ENCODE peak calls at places on chromosomes 7 and 10, in six cellular contexts. One of them, this sample, is unnamed.
A peak's percentile ranks its signal among the peaks of the same experiment; 100 is the strongest.

GRCh38 chr10:45515630-45516029 is 141.6 kb downstream of the ALOX5 start:
- DNase-seq in H9: no peak
- DNase-seq in trophoblast cell: no peak
- DNase-seq in IMR-90: no peak
- DNase-seq in neuronal stem cell: peak; percentile 9
- DNase-seq in H1: no peak
- DNase-seq in this sample: no peak

GRCh38 chr10:31586708-31587107 is 267.7 kb downstream of the ZEB1 start:
- DNase-seq in trophoblast cell: no peak
- DNase-seq in H9: no peak
- DNase-seq in neuronal stem cell: no peak
- DNase-seq in H1: no peak
- DNase-seq in IMR-90: no peak
- DNase-seq in this sample: no peak

GRCh38 chr7:7254908-7255307 is 72.6 kb downstream of the C1GALT1 start:
- DNase-seq in IMR-90: no peak
- DNase-seq in H9: no peak
- DNase-seq in H1: no peak
- DNase-seq in trophoblast cell: no peak
- DNase-seq in neuronal stem cell: no peak
- DNase-seq in this sample: no peak

GRCh38 chr7:34249192-34249591 is 343.9 kb downstream of the BMPER start:
- DNase-seq in trophoblast cell: no peak
- DNase-seq in H1: no peak
- DNase-seq in neuronal stem cell: no peak
- DNase-seq in IMR-90: no peak
- DNase-seq in H9: no peak
- DNase-seq in this sample: no peak

GRCh38 chr7:80054356-80054755 is 80.3 kb upstream of the GNAI1 start:
- DNase-seq in H1: no peak
- DNase-seq in H9: no peak
- DNase-seq in IMR-90: peak; percentile 92
- DNase-seq in trophoblast cell: no peak
- DNase-seq in neuronal stem cell: no peak
- DNase-seq in this sample: no peak

GRCh38 chr10:24465899-24466615 is 257.1 kb downstream of the KIAA1217 start:
- DNase-seq in H1: no peak
- DNase-seq in neuronal stem cell: no peak
- DNase-seq in IMR-90: peak; percentile 96
- DNase-seq in H9: no peak
- DNase-seq in trophoblast cell: peak; percentile 76
- DNase-seq in this sample: peak; percentile 90

GRCh38 chr7:30596043-30596641 is 1.5 kb downstream of the GARS1 start:
- DNase-seq in neuronal stem cell: no peak
- DNase-seq in H9: no peak
- DNase-seq in H1: no peak
- DNase-seq in IMR-90: peak; percentile 41
- DNase-seq in trophoblast cell: peak; percentile 30
- DNase-seq in this sample: peak; percentile 54

GRCh38 chr7:20541615-20542349 is 73.7 kb upstream of the ABCB5 start:
- DNase-seq in neuronal stem cell: no peak
- DNase-seq in trophoblast cell: no peak
- DNase-seq in IMR-90: no peak
- DNase-seq in H9: no peak
- DNase-seq in H1: no peak
- DNase-seq in this sample: no peak

GRCh38 chr10:32971536-32972091 is 13.6 kb upstream of the ITGB1 start:
- DNase-seq in H1: no peak
- DNase-seq in neuronal stem cell: no peak
- DNase-seq in IMR-90: no peak
- DNase-seq in trophoblast cell: peak; percentile 79
- DNase-seq in H9: no peak
- DNase-seq in this sample: no peak

GRCh38 chr7:102018876-102019275 is 201.4 kb downstream of the CUX1 start:
- DNase-seq in IMR-90: no peak
- DNase-seq in H1: no peak
- DNase-seq in trophoblast cell: no peak
- DNase-seq in neuronal stem cell: no peak
- DNase-seq in H9: no peak
- DNase-seq in this sample: no peak

GRCh38 chr10:66748217-66748616 is 177.6 kb upstream of the LRRTM3 start:
- DNase-seq in IMR-90: no peak
- DNase-seq in H9: no peak
- DNase-seq in neuronal stem cell: no peak
- DNase-seq in H1: no peak
- DNase-seq in trophoblast cell: no peak
- DNase-seq in this sample: no peak
- H4K91ac ChIP-seq in IMR-90: no peak overlapping the region
- H4K91ac ChIP-seq in H9: no peak overlapping the region
- H4K91ac ChIP-seq in neuronal stem cell: no peak overlapping the region
- H4K91ac ChIP-seq in H1: no peak overlapping the region
- H4K91ac ChIP-seq in trophoblast cell: no peak overlapping the region
- H4K91ac ChIP-seq in this sample: no peak overlapping the region

DNA sequence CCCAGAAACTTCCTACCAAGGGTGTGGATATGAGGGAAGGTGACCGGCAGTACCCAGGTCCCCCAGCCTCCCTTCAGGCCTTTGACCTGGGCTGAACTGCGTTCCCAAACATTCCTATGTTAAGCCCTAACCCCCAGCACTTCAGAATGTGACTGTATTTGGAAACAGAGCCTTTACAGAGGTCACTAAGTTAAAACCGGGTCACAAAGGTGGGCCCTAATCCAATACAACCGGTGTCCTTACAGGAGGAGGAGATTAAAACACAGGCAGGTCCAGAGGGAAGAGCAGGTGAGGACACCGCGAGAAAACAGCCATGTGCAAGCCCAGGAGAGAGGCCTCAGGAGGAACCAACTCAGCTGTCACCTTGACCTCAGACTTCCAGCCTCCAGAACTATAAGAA is 28.0 kb downstream of the GRB10 start:
- DNase-seq in IMR-90: no peak
- DNase-seq in H1: no peak
- DNase-seq in trophoblast cell: no peak
- DNase-seq in H9: no peak
- DNase-seq in neuronal stem cell: no peak
- DNase-seq in this sample: no peak
- H3K79me1 ChIP-seq in IMR-90: peaks cover 40% of the 10 kb centered on the region
- H3K79me1 ChIP-seq in H1: peaks cover 30% of the 10 kb centered on the region
- H3K79me1 ChIP-seq in trophoblast cell: no peaks in the 10 kb centered on the region
- H3K79me1 ChIP-seq in H9: no peaks in the 10 kb centered on the region
- H3K79me1 ChIP-seq in neuronal stem cell: peaks cover 22% of the 10 kb centered on the region
- H3K79me1 ChIP-seq in this sample: peaks cover 66% of the 10 kb centered on the region

GRCh38 chr10:129365767-129366400 is 101.2 kb upstream of the MGMT start:
- DNase-seq in neuronal stem cell: no peak
- DNase-seq in H1: no peak
- DNase-seq in H9: peak; percentile 59
- DNase-seq in IMR-90: no peak
- DNase-seq in trophoblast cell: no peak
- DNase-seq in this sample: no peak

GRCh38 chr10:129361676-129362376 is 105.2 kb upstream of the MGMT start:
- DNase-seq in H9: no peak
- DNase-seq in neuronal stem cell: no peak
- DNase-seq in trophoblast cell: no peak
- DNase-seq in H1: peak; percentile 32
- DNase-seq in IMR-90: no peak
- DNase-seq in this sample: no peak

GRCh38 chr10:129364949-129365348 is 102.1 kb upstream of the MGMT start:
- DNase-seq in H1: no peak
- DNase-seq in H9: no peak
- DNase-seq in neuronal stem cell: no peak
- DNase-seq in IMR-90: no peak
- DNase-seq in trophoblast cell: no peak
- DNase-seq in this sample: no peak

DNA sequence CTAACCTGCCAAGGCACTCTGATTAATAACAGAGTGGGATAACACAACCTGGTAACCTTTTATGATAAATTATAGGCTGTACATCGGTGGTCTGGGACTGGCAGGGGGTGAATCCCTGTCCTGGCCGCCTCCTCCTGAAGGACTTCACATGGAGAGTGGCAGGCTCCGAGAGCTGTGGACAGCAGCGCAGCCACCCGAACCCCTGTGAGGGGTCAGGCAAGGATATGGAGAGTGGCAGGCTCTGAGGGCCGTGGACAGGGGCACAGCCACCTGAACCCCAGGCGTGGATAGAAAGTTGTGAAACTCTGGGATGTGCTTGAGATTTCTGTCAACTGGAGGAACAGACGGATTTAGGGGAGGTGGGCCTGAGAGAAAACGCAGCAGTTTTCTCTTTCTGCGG is 107.0 kb upstream of the MGMT start:
- DNase-seq in H9: no peak
- DNase-seq in IMR-90: no peak
- DNase-seq in H1: peak; percentile 35
- DNase-seq in neuronal stem cell: no peak
- DNase-seq in trophoblast cell: no peak
- DNase-seq in this sample: no peak
- H4K91ac ChIP-seq in H9: no peak overlapping the region
- H4K91ac ChIP-seq in IMR-90: no peak overlapping the region
- H4K91ac ChIP-seq in H1: no peak overlapping the region
- H4K91ac ChIP-seq in neuronal stem cell: no peak overlapping the region
- H4K91ac ChIP-seq in trophoblast cell: no peak overlapping the region
- H4K91ac ChIP-seq in this sample: no peak overlapping the region

DNA sequence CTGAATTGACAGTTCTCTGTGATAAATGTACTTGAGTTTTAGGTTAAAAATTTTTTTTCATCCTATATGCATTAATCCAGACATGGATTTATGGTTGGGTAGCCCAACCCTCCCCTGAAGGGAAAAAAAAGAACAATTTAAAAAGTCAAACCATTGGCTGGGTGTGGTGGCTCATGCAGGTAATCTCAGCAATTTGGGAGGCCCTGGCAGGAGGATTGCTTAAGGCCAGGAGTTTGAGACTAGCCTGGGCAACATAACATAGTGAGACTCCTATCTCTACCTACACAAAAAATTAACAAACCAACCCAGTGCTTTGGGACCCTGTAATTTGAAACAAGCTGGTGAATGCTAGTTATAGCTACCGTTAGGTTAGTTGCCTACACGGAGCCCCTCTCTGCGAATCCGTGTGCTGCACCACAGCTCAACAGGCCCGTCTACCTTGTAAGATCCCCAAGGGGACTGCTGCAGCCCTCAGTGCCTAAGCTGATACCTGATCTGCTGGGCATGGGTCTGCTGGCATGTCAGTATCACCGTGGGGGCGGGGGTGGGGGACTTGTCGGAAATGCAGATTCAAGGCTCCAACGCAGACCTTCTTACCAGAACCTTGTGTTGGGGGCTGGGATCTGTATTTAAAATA is 32.8 kb downstream of the TSPAN14 start:
- DNase-seq in trophoblast cell: peak; percentile 56
- DNase-seq in IMR-90: no peak
- DNase-seq in H9: no peak
- DNase-seq in H1: no peak
- DNase-seq in neuronal stem cell: no peak
- DNase-seq in this sample: no peak
- H3K79me1 ChIP-seq in trophoblast cell: peaks cover 6% of the 10 kb centered on the region
- H3K79me1 ChIP-seq in IMR-90: peaks cover 56% of the 10 kb centered on the region
- H3K79me1 ChIP-seq in H9: peaks cover 3% of the 10 kb centered on the region
- H3K79me1 ChIP-seq in H1: peaks cover 36% of the 10 kb centered on the region
- H3K79me1 ChIP-seq in neuronal stem cell: peaks cover 18% of the 10 kb centered on the region
- H3K79me1 ChIP-seq in this sample: no peaks in the 10 kb centered on the region

DNA sequence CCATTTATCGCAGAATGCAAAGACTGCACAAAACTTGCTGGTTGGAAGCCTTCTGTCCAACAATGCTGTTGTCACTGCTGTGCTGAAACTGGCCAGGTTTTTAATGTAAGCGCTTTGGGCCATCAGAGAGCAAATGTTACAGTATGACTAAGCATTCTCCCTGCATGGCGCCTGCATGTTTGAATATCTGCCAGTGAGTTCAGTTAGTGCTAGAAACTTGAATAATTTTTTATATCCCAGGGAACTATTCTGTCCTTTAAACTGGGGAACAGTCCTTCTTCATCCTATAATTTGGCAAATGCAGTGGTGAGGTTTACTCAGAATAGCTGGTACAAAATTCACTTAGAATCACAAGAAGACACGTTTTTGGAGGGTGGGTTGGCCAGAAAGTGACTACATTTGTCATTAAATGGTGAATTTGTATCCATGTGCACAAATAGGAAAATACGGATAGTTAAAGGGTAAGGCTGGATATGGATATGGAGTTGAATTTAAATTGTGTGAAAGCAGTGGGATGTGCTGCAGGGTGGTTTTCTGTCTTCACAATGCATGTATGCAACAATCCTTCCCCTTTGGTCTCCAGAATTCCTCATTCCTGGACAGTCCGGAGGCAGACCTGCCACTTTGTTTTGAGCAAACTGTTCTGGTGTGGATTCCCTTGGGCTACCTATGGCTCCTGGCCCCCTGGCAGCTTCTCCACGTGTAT is 1.7 kb downstream of the ABCC2 start:
- DNase-seq in IMR-90: peak; percentile 90
- DNase-seq in H1: no peak
- DNase-seq in neuronal stem cell: no peak
- DNase-seq in H9: no peak
- DNase-seq in trophoblast cell: peak; percentile 65
- DNase-seq in this sample: peak; percentile 72
- H4K91ac ChIP-seq in IMR-90: peak overlapping the region; percentile 88
- H4K91ac ChIP-seq in H1: no peak overlapping the region
- H4K91ac ChIP-seq in neuronal stem cell: no peak overlapping the region
- H4K91ac ChIP-seq in H9: no peak overlapping the region
- H4K91ac ChIP-seq in trophoblast cell: no peak overlapping the region
- H4K91ac ChIP-seq in this sample: peak overlapping the region; percentile 30

GRCh38 chr10:80473692-80474596 is 19.8 kb downstream of the TSPAN14 start:
- DNase-seq in neuronal stem cell: no peak
- DNase-seq in IMR-90: peak; percentile 34
- DNase-seq in H9: no peak
- DNase-seq in H1: no peak
- DNase-seq in trophoblast cell: no peak
- DNase-seq in this sample: peak; percentile 54
- H3K79me1 ChIP-seq in neuronal stem cell: peaks cover 14% of the 10 kb centered on the region
- H3K79me1 ChIP-seq in IMR-90: peaks cover 39% of the 10 kb centered on the region
- H3K79me1 ChIP-seq in H9: peaks cover 9% of the 10 kb centered on the region
- H3K79me1 ChIP-seq in H1: peaks cover 8% of the 10 kb centered on the region
- H3K79me1 ChIP-seq in trophoblast cell: peaks cover 2% of the 10 kb centered on the region
- H3K79me1 ChIP-seq in this sample: no peaks in the 10 kb centered on the region